ENCODE peak calls at places on chromosome 10, in six cellular contexts. J, C, H, O, R and A are unnamed samples.

GRCh38 chr10:121409466-121410104 is 188.7 kb downstream of the FGFR2 start:
- DNase-seq in C (no peak), R (no peak), J (no peak), H (no peak), O (no peak), A (no peak)

GRCh38 chr10:125911990-125912389 is 15.6 kb downstream of the FANK1 start:
- DNase-seq in H (no peak), C (no peak), O (no peak), R (no peak), J (no peak), A (no peak)

GRCh38 chr10:102414749-102415148 is 3.8 kb downstream of the PSD start:
- DNase-seq in C (no peak), H (no peak), R (no peak), J (no peak), O (peak), A (no peak)

GRCh38 chr10:13637303-13637856 is 50.6 kb downstream of the PRPF18 start:
- DNase-seq in R (no peak), H (no peak), J (no peak), C (no peak), O (no peak), A (no peak)

GRCh38 chr10:110324805-110325280 is 20.1 kb upstream of the SMNDC1 start:
- DNase-seq in J (no peak), R (no peak), O (no peak), C (no peak), H (no peak), A (no peak)

GRCh38 chr10:8511026-8511425 is 456.5 kb downstream of the GATA3 start:
- DNase-seq in O (no peak), H (no peak), J (no peak), C (no peak), R (no peak), A (no peak)

GRCh38 chr10:99965700-99966099 is 44.0 kb downstream of the DNMBP start:
- DNase-seq in R (no peak), C (no peak), O (no peak), H (no peak), J (no peak), A (no peak)

GRCh38 chr10:29150010-29150409 is 138.9 kb upstream of the LYZL1 start:
- DNase-seq in O (peak), C (no peak), J (no peak), R (no peak), H (no peak), A (no peak)

GRCh38 chr10:3858051-3858845 is 73.2 kb upstream of the KLF6 start:
- DNase-seq in R (no peak), O (no peak), H (no peak), C (no peak), J (no peak), A (no peak)

GRCh38 chr10:21082206-21082605 is 185.1 kb upstream of the NEBL start:
- DNase-seq in J (no peak), C (no peak), O (no peak), R (no peak), H (no peak), A (no peak)

GRCh38 chr10:97321032-97321806 is 2.1 kb downstream of the FRAT1 start:
- DNase-seq in J (peak), C (peak), H (no peak), R (peak), O (peak), A (peak)

GRCh38 chr10:46544989-46545791 is 11.3 kb downstream of the GPRIN2 start:
- DNase-seq in H (no peak), J (peak), R (peak), C (no peak), O (peak), A (peak)

GRCh38 chr10:132714096-132714721 is 71.7 kb downstream of the NKX6-2 start:
- DNase-seq in C (no peak), J (no peak), R (peak), O (peak), H (no peak), A (no peak)

GRCh38 chr10:125006921-125007391 is 65.0 kb downstream of the ZRANB1 start:
- DNase-seq in O (peak), R (peak), J (no peak), C (no peak), H (peak), A (peak)

GRCh38 chr10:83373659-83374058 is 765.6 kb upstream of the GHITM start:
- DNase-seq in R (no peak), H (no peak), C (peak), J (no peak), O (no peak), A (no peak)

GRCh38 chr10:75404335-75405200 is 3.0 kb upstream of the ZNF503 start:
- DNase-seq in R (no peak), O (peak), J (no peak), C (no peak), H (no peak), A (no peak)

GRCh38 chr10:23514321-23514720 is 75.4 kb downstream of the OTUD1 start:
- DNase-seq in C (no peak), O (no peak), J (no peak), H (no peak), R (no peak), A (no peak)

GRCh38 chr10:48606530-48607355 is 1.9 kb upstream of the ARHGAP22 start:
- DNase-seq in O (no peak), C (peak), J (no peak), H (peak), R (peak), A (peak)

GRCh38 chr10:118259288-118259906 is 82.7 kb downstream of the FAM204A start:
- DNase-seq in R (no peak), C (no peak), O (no peak), J (no peak), H (no peak), A (no peak)

GRCh38 chr10:10910634-10911033 is 107.0 kb upstream of the CELF2 start:
- DNase-seq in J (no peak), R (no peak), H (no peak), C (no peak), O (no peak), A (no peak)

GRCh38 chr10:17910144-17910789 is 41.5 kb upstream of the SLC39A12 start:
- DNase-seq in O (no peak), H (no peak), R (no peak), C (no peak), J (no peak), A (peak)

GRCh38 chr10:101453791-101454718 is 100.1 kb downstream of the BTRC start:
- DNase-seq in C (peak), J (no peak), H (no peak), R (no peak), O (no peak), A (no peak)

GRCh38 chr10:62654966-62655336 is 149.6 kb upstream of the ADO start:
- DNase-seq in C (no peak), H (no peak), R (no peak), O (no peak), J (no peak), A (no peak)

GRCh38 chr10:117003336-117003735 is 1.7 kb downstream of the SHTN1 start:
- DNase-seq in R (no peak), J (no peak), H (no peak), C (no peak), O (no peak), A (no peak)

GRCh38 chr10:81920213-81920829 is 45.3 kb downstream of the NRG3 start:
- DNase-seq in R (no peak), H (no peak), O (no peak), J (no peak), C (no peak), A (no peak)

GRCh38 chr10:45008524-45009161 is 7.9 kb downstream of the ZNF22 start:
- DNase-seq in C (peak), J (no peak), H (peak), R (no peak), O (no peak), A (no peak)

GRCh38 chr10:23193435-23194074 is 1.4 kb downstream of the PTF1A start:
- DNase-seq in H (no peak), O (no peak), R (no peak), C (no peak), J (no peak), A (no peak)

GRCh38 chr10:59967079-59967478 is 60.7 kb upstream of the CCDC6 start:
- DNase-seq in H (no peak), J (no peak), C (no peak), O (no peak), R (no peak), A (no peak)

GRCh38 chr10:88027570-88027969 is 164.1 kb downstream of the PTEN start:
- DNase-seq in J (no peak), R (peak), H (no peak), O (peak), C (peak), A (peak)